ENCODE peak calls at places on chromosomes 5 and 9, in seven cellular contexts. V, L, H, E, N, A and O are unnamed samples.

GRCh38 chr5:111223790-111224560 is at the start of gene CAMK4:
- DNase-seq in V (peak), L (peak), H (peak), E (peak), N (peak), A (peak), O (peak)

GRCh38 chr5:112208699-112209615 is 210.1 kb downstream of the EPB41L4A start:
- DNase-seq in V (no peak), L (no peak), H (no peak), E (no peak), N (no peak), A (no peak), O (no peak)

GRCh38 chr9:33440609-33441008 is 6.8 kb downstream of the AQP3 start:
- DNase-seq in V (no peak), L (no peak), H (no peak), E (no peak), N (no peak), A (no peak), O (no peak)

GRCh38 chr9:97852001-97852398 is 1.0 kb upstream of the FOXE1 start:
- DNase-seq in V (no peak), L (no peak), H (no peak), E (no peak), N (no peak), A (no peak), O (no peak)

GRCh38 chr9:131335356-131335755 is 45.8 kb downstream of the PLPP7 start:
- DNase-seq in V (no peak), L (no peak), H (peak), E (no peak), N (no peak), A (peak), O (no peak)

GRCh38 chr5:154477382-154478223 is 424 bp downstream of the HAND1 start:
- DNase-seq in V (no peak), L (no peak), H (no peak), E (no peak), N (no peak), A (no peak), O (no peak)

GRCh38 chr9:98532574-98532973 is 176.2 kb downstream of the GABBR2 start:
- DNase-seq in V (no peak), L (no peak), H (no peak), E (no peak), N (no peak), A (no peak), O (no peak)

GRCh38 chr9:132840980-132841379 is 37.1 kb downstream of the AK8 start:
- DNase-seq in V (no peak), L (no peak), H (peak), E (no peak), N (no peak), A (no peak), O (no peak)

GRCh38 chr5:147998704-147999103 is 65.1 kb upstream of the SPINK5 start:
- DNase-seq in V (no peak), L (no peak), H (no peak), E (no peak), N (no peak), A (no peak), O (no peak)

GRCh38 chr9:113503613-113504230 is 40.2 kb downstream of the RGS3 start:
- DNase-seq in V (no peak), L (no peak), H (no peak), E (no peak), N (no peak), A (no peak), O (no peak)

GRCh38 chr5:55225346-55225745 is 1.8 kb downstream of the MCIDAS start:
- DNase-seq in V (no peak), L (no peak), H (no peak), E (no peak), N (no peak), A (no peak), O (no peak)

GRCh38 chr5:59837071-59837470 is 56.5 kb downstream of the PDE4D start:
- DNase-seq in V (no peak), L (no peak), H (no peak), E (no peak), N (no peak), A (no peak), O (no peak)

GRCh38 chr5:140141241-140141640 is 15.5 kb downstream of the IGIP start:
- DNase-seq in V (no peak), L (no peak), H (no peak), E (no peak), N (no peak), A (no peak), O (no peak)

GRCh38 chr5:112467467-112467866 is 48.4 kb upstream of the EPB41L4A start:
- DNase-seq in V (no peak), L (no peak), H (no peak), E (no peak), N (no peak), A (no peak), O (no peak)

GRCh38 chr9:14797442-14797841 is 74.9 kb upstream of the CER1 start:
- DNase-seq in V (no peak), L (no peak), H (no peak), E (no peak), N (no peak), A (no peak), O (no peak)

GRCh38 chr9:124001445-124001799 is 10.1 kb upstream of the LHX2 start:
- DNase-seq in V (no peak), L (no peak), H (no peak), E (no peak), N (no peak), A (no peak), O (no peak)

GRCh38 chr5:80182802-80183645 is 72.8 kb downstream of the SERINC5 start:
- DNase-seq in V (no peak), L (no peak), H (peak), E (no peak), N (no peak), A (peak), O (no peak)

GRCh38 chr9:6302417-6302816 is 25.8 kb upstream of the TPD52L3 start:
- DNase-seq in V (peak), L (no peak), H (no peak), E (no peak), N (no peak), A (no peak), O (no peak)

GRCh38 chr9:82993856-82994605 is 68.9 kb downstream of the RASEF start:
- DNase-seq in V (no peak), L (no peak), H (no peak), E (no peak), N (no peak), A (no peak), O (no peak)

GRCh38 chr5:82942083-82942881 is 134.9 kb downstream of the TMEM167A start:
- DNase-seq in V (no peak), L (no peak), H (no peak), E (no peak), N (no peak), A (no peak), O (no peak)

GRCh38 chr9:129007766-129008468 is 20.2 kb downstream of the SH3GLB2 start:
- DNase-seq in V (no peak), L (no peak), H (no peak), E (no peak), N (no peak), A (no peak), O (no peak)

GRCh38 chr5:68331202-68332108 is 115.9 kb downstream of the PIK3R1 start:
- DNase-seq in V (peak), L (no peak), H (no peak), E (no peak), N (no peak), A (no peak), O (no peak)

GRCh38 chr5:33370135-33370472 is 70.7 kb upstream of the TARS1 start:
- DNase-seq in V (peak), L (no peak), H (no peak), E (no peak), N (no peak), A (no peak), O (no peak)

GRCh38 chr9:126721531-126722098 is 83.2 kb upstream of the ZBTB43 start:
- DNase-seq in V (no peak), L (no peak), H (no peak), E (no peak), N (no peak), A (no peak), O (no peak)

GRCh38 chr5:162485666-162486292 is 418.2 kb downstream of the GABRG2 start:
- DNase-seq in V (no peak), L (no peak), H (no peak), E (no peak), N (no peak), A (no peak), O (peak)

GRCh38 chr5:141349917-141350619 is at the start of gene PCDHGB1:
- DNase-seq in V (peak), L (no peak), H (no peak), E (peak), N (no peak), A (no peak), O (peak)

GRCh38 chr9:2502760-2503159 is 118.8 kb upstream of the VLDLR start:
- DNase-seq in V (peak), L (no peak), H (no peak), E (no peak), N (no peak), A (no peak), O (no peak)

GRCh38 chr5:44983006-44983405 is 174.3 kb downstream of the MRPS30 start:
- DNase-seq in V (no peak), L (no peak), H (no peak), E (no peak), N (no peak), A (no peak), O (no peak)

GRCh38 chr5:145204741-145205140 is 630.4 kb downstream of the PRELID2 start:
- DNase-seq in V (no peak), L (no peak), H (no peak), E (no peak), N (no peak), A (no peak), O (no peak)

GRCh38 chr5:139186752-139187326 is 11.3 kb downstream of the SIL1 start:
- DNase-seq in V (no peak), L (no peak), H (no peak), E (no peak), N (no peak), A (no peak), O (no peak)

GRCh38 chr5:139657363-139658321 is 9.5 kb downstream of the CXXC5 start:
- DNase-seq in V (peak), L (no peak), H (no peak), E (no peak), N (no peak), A (no peak), O (no peak)

GRCh38 chr5:151694035-151694485 is 7.3 kb upstream of the SPARC start:
- DNase-seq in V (no peak), L (no peak), H (no peak), E (no peak), N (no peak), A (no peak), O (no peak)

GRCh38 chr5:61263561-61264272 is 68.3 kb upstream of the ZSWIM6 start:
- DNase-seq in V (no peak), L (no peak), H (no peak), E (no peak), N (no peak), A (no peak), O (no peak)